ENCODE peak calls at places on chromosomes 3 and 15, in four cellular contexts. X, C, T and N are unnamed samples.

GRCh38 chr3:184982058-184982457 is 170.1 kb downstream of the VPS8 start:
- DNase-seq in T (no peak), X (no peak), C (no peak), N (no peak)

GRCh38 chr15:31083394-31083790 is 18.1 kb downstream of the TRPM1 start:
- DNase-seq in C (no peak), X (no peak), T (no peak), N (peak)

GRCh38 chr3:53195602-53196574 is 34.9 kb downstream of the PRKCD start:
- DNase-seq in T (peak), C (peak), X (peak), N (no peak)

GRCh38 chr3:25648107-25648535 is 16.6 kb downstream of the TOP2B start:
- DNase-seq in C (peak), T (peak), X (peak), N (peak)

GRCh38 chr3:189013224-189013888 is 158.4 kb upstream of the TPRG1 start:
- DNase-seq in T (no peak), C (no peak), X (no peak), N (no peak)

GRCh38 chr15:35023794-35024193 is 35.7 kb upstream of the ZNF770 start:
- DNase-seq in T (no peak), C (no peak), X (no peak), N (no peak)

GRCh38 chr3:139588450-139588849 is 48.9 kb upstream of the RBP1 start:
- DNase-seq in C (no peak), X (no peak), T (peak), N (peak)

GRCh38 chr15:76058714-76059319 is 968 bp upstream of the TMEM266 start:
- DNase-seq in C (peak), X (no peak), T (peak), N (peak)

GRCh38 chr3:197541756-197542539 is 13.8 kb downstream of the BDH1 start:
- DNase-seq in T (peak), X (peak), C (no peak), N (no peak)

GRCh38 chr3:174640932-174641331 is 218.2 kb upstream of the NAALADL2 start:
- DNase-seq in C (no peak), X (no peak), T (no peak), N (no peak)

GRCh38 chr3:13049400-13049799 is 23.8 kb downstream of the IQSEC1 start:
- DNase-seq in X (no peak), T (no peak), C (no peak), N (no peak)

GRCh38 chr3:13051581-13051980 is 21.6 kb downstream of the IQSEC1 start:
- DNase-seq in C (no peak), T (no peak), X (no peak), N (no peak)

GRCh38 chr3:13052191-13052590 is 21.0 kb downstream of the IQSEC1 start:
- DNase-seq in X (no peak), T (no peak), C (no peak), N (no peak)

GRCh38 chr3:13050446-13050845 is 22.8 kb downstream of the IQSEC1 start:
- DNase-seq in T (no peak), X (no peak), C (no peak), N (no peak)

DNA sequence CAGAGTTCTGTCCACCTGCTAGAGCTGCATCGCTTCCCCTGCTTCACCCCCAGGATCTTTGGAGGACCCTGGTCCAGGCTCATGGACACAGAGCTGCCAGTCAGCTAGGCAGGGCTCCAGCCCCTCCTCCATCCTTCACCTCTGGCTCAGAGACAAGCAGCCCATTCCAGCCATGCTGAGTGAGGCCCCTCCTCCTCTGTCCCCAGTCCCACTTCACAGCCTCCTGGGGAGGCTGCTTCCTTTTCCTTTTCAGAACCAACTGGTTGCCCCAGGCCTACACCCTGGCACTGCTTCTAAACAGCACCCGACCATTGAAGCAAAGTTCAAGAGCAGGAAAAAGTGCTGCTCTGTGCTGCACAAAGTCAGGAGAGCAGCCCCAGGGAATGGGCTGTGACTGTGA is 22.2 kb downstream of the IQSEC1 start:
- DNase-seq in X (no peak), C (no peak), T (no peak), N (no peak)
- TF ChIP-seq MAZ in X (no peak), C (no peak), T (no peak), N (no peak)

GRCh38 chr3:31094048-31094447 is 199.6 kb upstream of the GADL1 start:
- DNase-seq in T (no peak), C (no peak), X (no peak), N (peak)
- TF ChIP-seq MAZ in T (no peak), C (no peak), X (no peak), N (no peak)

DNA sequence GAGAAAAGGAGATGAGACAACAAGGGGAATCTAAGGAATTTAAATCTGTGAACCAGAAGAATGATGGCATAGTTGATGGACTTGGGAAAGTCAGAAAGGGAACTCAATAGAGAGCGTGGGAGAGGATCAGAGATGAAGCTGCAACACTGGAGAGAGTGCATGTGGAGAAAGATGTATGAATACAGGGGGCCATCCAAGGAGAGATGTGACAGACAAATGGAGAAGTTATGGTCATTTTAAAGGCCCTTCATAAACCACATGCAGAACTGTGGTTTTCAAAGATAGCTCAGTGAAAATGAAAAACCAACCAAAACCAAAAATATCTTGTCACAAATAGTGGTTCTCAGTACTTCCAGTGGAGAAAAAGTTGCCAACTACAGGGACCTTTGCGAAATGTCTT is 265.2 kb downstream of the SUCLG2 start:
- DNase-seq in X (no peak), C (no peak), T (no peak), N (no peak)
- TF ChIP-seq MAZ in X (no peak), C (no peak), T (no peak), N (no peak)

GRCh38 chr3:187209501-187209900 is 12.2 kb downstream of the RTP1 start:
- DNase-seq in C (no peak), T (no peak), X (no peak), N (no peak)
- TF ChIP-seq MAZ in C (no peak), T (no peak), X (no peak), N (no peak)

GRCh38 chr3:141830508-141830907 is 45.9 kb upstream of the ATP1B3 start:
- DNase-seq in T (no peak), X (peak), C (no peak), N (no peak)
- TF ChIP-seq MAZ in T (no peak), X (no peak), C (no peak), N (no peak)

GRCh38 chr3:56887402-56888025 is 85.8 kb upstream of the ARHGEF3 start:
- DNase-seq in C (no peak), X (no peak), T (no peak), N (no peak)
- TF ChIP-seq MAZ in C (no peak), X (no peak), T (no peak), N (no peak)

DNA sequence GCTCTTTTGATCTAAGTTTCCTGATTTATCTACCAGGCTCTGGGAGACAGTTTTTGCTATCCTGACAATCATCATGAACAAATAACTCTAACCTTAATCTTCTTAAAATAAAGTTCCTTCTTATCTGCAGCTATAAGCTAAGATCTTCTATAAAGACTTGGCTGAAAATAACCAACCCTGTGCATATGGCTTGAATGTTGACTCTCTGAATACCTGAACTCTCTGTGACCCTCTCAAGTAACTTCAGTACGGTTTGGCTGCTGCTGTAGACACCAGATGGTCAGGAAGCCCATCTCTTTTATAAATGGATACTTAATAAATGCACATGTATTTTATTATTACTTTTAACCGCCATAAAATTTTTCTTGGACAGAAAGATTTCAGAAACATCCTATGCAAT is 412.4 kb upstream of the CBLB start:
- DNase-seq in T (no peak), C (no peak), X (peak), N (no peak)
- TF ChIP-seq MAZ in T (no peak), C (no peak), X (no peak), N (no peak)

DNA sequence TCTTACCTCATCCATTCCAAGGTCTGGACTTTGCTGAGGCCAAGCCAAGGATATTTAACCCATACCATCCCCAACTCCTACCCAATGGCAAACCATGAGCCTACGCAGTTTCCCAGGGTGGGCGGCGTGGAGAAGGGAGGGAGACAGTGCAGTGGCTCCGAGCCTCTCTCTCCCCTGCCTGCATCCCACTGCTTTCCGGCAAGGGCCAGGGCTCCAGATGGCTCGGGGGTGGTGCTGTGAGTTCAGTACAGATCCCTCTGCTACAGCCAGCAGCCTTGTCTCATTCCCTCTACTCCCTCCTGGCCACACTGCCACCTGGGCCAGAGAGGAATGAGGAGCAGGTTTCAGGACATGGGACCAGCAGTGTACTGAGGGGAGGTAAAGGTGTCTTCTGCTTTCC is 44.3 kb upstream of the APEH start:
- DNase-seq in X (no peak), T (no peak), C (no peak), N (no peak)
- TF ChIP-seq MAZ in X (no peak), T (no peak), C (no peak), N (no peak)

DNA sequence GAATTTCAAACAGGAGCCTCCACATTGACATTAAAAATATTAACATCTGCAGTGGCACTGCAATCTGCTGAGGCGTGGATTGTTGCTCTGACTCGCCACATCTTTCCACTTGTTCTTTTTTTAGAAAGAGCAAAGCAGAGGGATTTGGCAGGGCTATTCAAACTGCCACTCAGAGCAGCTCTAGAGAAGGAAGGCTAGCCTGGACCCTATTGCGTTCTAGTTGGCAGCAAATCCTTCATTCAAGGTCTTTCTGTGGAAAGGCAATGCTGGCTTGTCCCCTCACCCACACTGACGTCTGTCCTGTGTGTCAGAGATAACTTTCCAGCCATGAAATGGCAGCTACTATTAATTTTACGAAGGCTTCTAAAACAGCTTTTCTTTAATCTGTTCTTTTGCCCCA is 483.2 kb upstream of the SGO1 start:
- DNase-seq in T (no peak), C (no peak), X (no peak), N (no peak)
- TF ChIP-seq MAZ in T (no peak), C (no peak), X (no peak), N (no peak)